ENCODE peak calls at places on chromosome 12, in nine cellular contexts. E is HL-60, F is HFFc6, K is AG09309, Q is neural crest cell, W is lower leg skin, N is fibroblast of lung, G is nephron progenitor cell, O is tibial artery. R is an unnamed sample.

GRCh38 chr12:31896514-31897039 is 62.6 kb upstream of the RESF1 start:
- DNase-seq in G (no peak), E (peak), F (no peak), K (no peak), N (peak), Q (no peak), W (no peak), O (no peak), R (peak)

GRCh38 chr12:50145439-50145838 is 21.7 kb downstream of the CERS5 start:
- DNase-seq in K (no peak), N (no peak), W (no peak), G (no peak), O (no peak), Q (no peak), E (no peak), F (no peak), R (no peak)

GRCh38 chr12:12683298-12683697 is 12.7 kb downstream of the GPR19 start:
- DNase-seq in W (no peak), Q (no peak), F (no peak), N (no peak), O (no peak), E (no peak), K (no peak), G (no peak), R (no peak)

GRCh38 chr12:120757949-120758348 is 32.3 kb downstream of the ACADS start:
- DNase-seq in W (no peak), N (no peak), F (no peak), E (no peak), O (no peak), K (no peak), Q (no peak), G (no peak), R (no peak)

GRCh38 chr12:21371050-21371449 is 1.7 kb upstream of the IAPP start:
- DNase-seq in N (no peak), O (no peak), E (no peak), W (no peak), F (no peak), K (no peak), G (no peak), Q (no peak), R (no peak)

GRCh38 chr12:1839464-1839863 is 19.1 kb downstream of the LRTM2 start:
- DNase-seq in E (no peak), O (no peak), G (no peak), W (no peak), K (no peak), N (no peak), F (no peak), Q (no peak), R (peak)

GRCh38 chr12:74922117-74922516 is 287.5 kb downstream of the KCNC2 start:
- DNase-seq in O (no peak), N (no peak), W (no peak), E (no peak), F (no peak), K (no peak), G (no peak), Q (no peak), R (no peak)

GRCh38 chr12:41983394-41983793 is 161.3 kb downstream of the GXYLT1 start:
- DNase-seq in G (no peak), W (no peak), N (peak), F (no peak), O (no peak), K (no peak), E (no peak), Q (no peak), R (no peak)

GRCh38 chr12:58148405-58148804 is 207.0 kb downstream of the ATP23 start:
- DNase-seq in G (no peak), K (peak), O (no peak), E (no peak), Q (no peak), F (peak), N (peak), W (no peak), R (no peak)

GRCh38 chr12:72570601-72571000 is 298.4 kb downstream of the TRHDE start:
- DNase-seq in K (no peak), E (peak), F (no peak), W (no peak), O (peak), N (no peak), G (peak), Q (peak), R (no peak)

GRCh38 chr12:112327209-112327930 is 54.9 kb downstream of the HECTD4 start:
- DNase-seq in G (no peak), E (no peak), K (no peak), Q (no peak), O (no peak), F (no peak), W (no peak), N (no peak), R (no peak)

GRCh38 chr12:69284131-69284530 is 44.8 kb downstream of the CPSF6 start:
- DNase-seq in W (peak), Q (peak), K (no peak), O (peak), F (peak), N (peak), E (peak), G (peak), R (peak)
- TF ChIP-seq CTCF in W (no peak), Q (peak), K (peak), O (no peak), F (peak), N (no peak), E (peak), G (no peak), R (no peak)

GRCh38 chr12:4355843-4356327 is 23.6 kb downstream of the FGF23 start:
- DNase-seq in N (peak), O (no peak), Q (peak), F (peak), W (no peak), G (peak), E (peak), K (no peak), R (peak)
- TF ChIP-seq CTCF in N (peak), O (no peak), Q (peak), F (peak), W (no peak), G (peak), E (peak), K (peak), R (peak)

GRCh38 chr12:122834229-122834920 is 882 bp upstream of the HIP1R start:
- DNase-seq in E (peak), Q (peak), O (no peak), W (peak), F (peak), K (no peak), G (peak), N (peak), R (peak)
- TF ChIP-seq CTCF in E (no peak), Q (peak), O (peak), W (no peak), F (peak), K (no peak), G (peak), N (no peak), R (no peak)

GRCh38 chr12:105378821-105379400 is 48.4 kb downstream of the C12orf75 start:
- DNase-seq in F (no peak), K (no peak), W (no peak), O (no peak), G (no peak), N (no peak), E (no peak), Q (peak), R (no peak)
- TF ChIP-seq CTCF in F (peak), K (peak), W (no peak), O (peak), G (no peak), N (peak), E (no peak), Q (peak), R (no peak)